ENCODE peak calls at places on chromosomes 11 and 22, in four cellular contexts. D, J, K and T are unnamed samples.

GRCh38 chr11:40787243-40787642 is 672.2 kb downstream of the LRRC4C start:
- DNase-seq in K (no peak), D (no peak), J (no peak), T (no peak)

GRCh38 chr11:126378763-126379162 is 23.3 kb downstream of the ST3GAL4 start:
- DNase-seq in D (no peak), K (no peak), J (no peak), T (no peak)

GRCh38 chr22:41933411-41934177 is 7.0 kb upstream of the TNFRSF13C start:
- DNase-seq in D (no peak), J (no peak), K (no peak), T (no peak)

GRCh38 chr11:68327586-68328370 is 15.4 kb downstream of the LRP5 start:
- DNase-seq in K (no peak), D (no peak), J (no peak), T (no peak)

GRCh38 chr11:45025716-45026492 is 75.2 kb upstream of the TP53I11 start:
- DNase-seq in J (no peak), D (no peak), K (peak), T (peak)

GRCh38 chr11:116731097-116731761 is 41.6 kb downstream of the BUD13 start:
- DNase-seq in K (peak), D (no peak), J (no peak), T (peak)

GRCh38 chr11:12212181-12212820 is 101.9 kb downstream of the MICAL2 start:
- DNase-seq in J (no peak), D (no peak), K (no peak), T (no peak)

GRCh38 chr11:126816655-126817054 is 183.9 kb downstream of the KIRREL3 start:
- DNase-seq in D (no peak), K (no peak), J (no peak), T (no peak)

GRCh38 chr11:55895216-55895615 is 12.1 kb downstream of the TRIM51 start:
- DNase-seq in D (no peak), K (no peak), J (no peak), T (no peak)

GRCh38 chr11:78916759-78917158 is 342.1 kb upstream of the NARS2 start:
- DNase-seq in D (no peak), J (no peak), K (no peak), T (no peak)

GRCh38 chr11:12150831-12151382 is 40.5 kb downstream of the MICAL2 start:
- DNase-seq in K (no peak), J (no peak), D (no peak), T (no peak)

GRCh38 chr11:15446929-15447328 is 332.2 kb downstream of the INSC start:
- DNase-seq in D (no peak), K (no peak), J (no peak), T (no peak)

GRCh38 chr11:35978173-35978572 is 34.3 kb downstream of the LDLRAD3 start:
- DNase-seq in K (no peak), D (no peak), J (no peak), T (no peak)

GRCh38 chr22:48432721-48433518 is 1394.8 kb downstream of the BRD1 start:
- DNase-seq in J (no peak), D (no peak), K (no peak), T (no peak)

GRCh38 chr11:71266114-71266833 is 13.9 kb upstream of the SHANK2 start:
- DNase-seq in K (no peak), J (no peak), D (no peak), T (no peak)

GRCh38 chr22:43228330-43228729 is 41.4 kb upstream of the TTLL12 start:
- DNase-seq in K (no peak), D (no peak), J (peak), T (no peak)

GRCh38 chr22:46865052-46865434 is 102.6 kb downstream of the TBC1D22A start:
- DNase-seq in D (no peak), J (no peak), K (no peak), T (no peak)

GRCh38 chr11:75946531-75947530 is 131.8 kb downstream of the UVRAG start:
- DNase-seq in K (peak), J (no peak), D (no peak), T (no peak)

GRCh38 chr22:23283591-23284503 is 103.5 kb downstream of the BCR start:
- DNase-seq in K (no peak), J (no peak), D (no peak), T (no peak)

GRCh38 chr22:23182289-23183106 is 2.2 kb downstream of the BCR start:
- DNase-seq in D (peak), K (peak), J (no peak), T (no peak)

GRCh38 chr22:43862074-43862881 is at the start of gene SULT4A1:
- DNase-seq in K (no peak), D (no peak), J (no peak), T (no peak)

GRCh38 chr22:28799125-28799833 is 1.1 kb downstream of the XBP1 start:
- DNase-seq in K (peak), D (peak), J (peak), T (peak)

GRCh38 chr11:44016546-44017442 is 31.0 kb upstream of the ACCSL start:
- DNase-seq in D (no peak), J (no peak), K (no peak), T (no peak)

GRCh38 chr11:11403763-11404725 is 51.0 kb upstream of the CSNK2A3 start:
- DNase-seq in J (no peak), K (peak), D (no peak), T (no peak)

GRCh38 chr11:27444801-27445215 is 27.8 kb downstream of the LGR4 start:
- DNase-seq in D (no peak), J (no peak), K (no peak), T (no peak)

GRCh38 chr11:38460901-38461300 is 1862.9 kb upstream of the RAG2 start:
- DNase-seq in K (no peak), D (peak), J (no peak), T (no peak)

GRCh38 chr11:43904737-43905515 is 24.3 kb downstream of the ALKBH3 start:
- DNase-seq in J (no peak), D (peak), K (no peak), T (no peak)

GRCh38 chr11:65952052-65952521 is 6.8 kb downstream of the TSGA10IP start:
- DNase-seq in K (no peak), D (no peak), J (no peak), T (no peak)

GRCh38 chr11:130531061-130531460 is 82.6 kb downstream of the ADAMTS15 start:
- DNase-seq in K (no peak), J (no peak), D (no peak), T (no peak)

DNA sequence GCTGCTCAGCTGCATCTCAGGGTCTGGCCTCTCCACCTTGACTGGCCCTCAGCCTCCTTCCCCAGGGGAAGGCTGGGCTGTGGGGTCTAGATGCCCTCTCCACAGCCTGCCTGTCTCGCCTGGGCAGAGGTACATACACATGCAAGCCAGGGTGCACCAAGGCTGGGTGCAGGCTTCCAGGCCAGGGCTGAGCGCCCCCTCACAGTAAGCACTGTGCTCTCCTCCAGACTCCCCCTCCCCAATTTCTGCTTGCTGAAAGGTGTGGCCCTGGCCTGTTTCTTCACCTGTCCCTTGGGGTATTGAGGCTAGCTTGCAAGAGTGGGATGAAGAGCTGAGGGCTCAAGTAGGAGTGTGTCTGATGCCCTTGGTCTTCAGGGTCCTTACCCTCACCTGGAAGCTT is 22.5 kb downstream of the RELT start:
- DNase-seq in D (no peak), J (no peak), K (no peak), T (no peak)
- H3K27ac ChIP-seq in D (no peak), J (no peak), K (peak), T (no peak)

DNA sequence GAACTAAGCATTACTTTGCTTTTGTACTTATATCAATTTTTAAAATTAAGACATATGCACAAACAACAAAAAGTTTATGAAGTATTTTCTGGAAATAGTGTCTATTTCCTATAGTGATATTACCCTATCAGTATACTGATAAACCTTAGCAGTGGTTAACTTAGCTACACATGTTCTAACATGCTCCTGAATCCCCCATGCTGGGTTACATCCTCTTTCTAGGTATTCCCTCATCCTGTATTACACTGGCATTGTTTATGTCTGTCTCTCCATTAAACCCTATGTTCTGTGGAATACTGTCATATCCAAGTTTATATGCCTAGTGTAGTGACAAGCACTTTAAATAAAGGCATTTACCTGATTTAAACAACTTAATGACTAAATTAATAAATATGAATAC is 1.8 kb upstream of the FAR1 start:
- DNase-seq in D (no peak), J (no peak), K (no peak), T (no peak)
- H3K27ac ChIP-seq in D (peak), J (no peak), K (no peak), T (no peak)

GRCh38 chr22:17158176-17158567 is 905 bp downstream of the HDHD5 start:
- DNase-seq in D (no peak), K (no peak), J (no peak), T (no peak)
- H3K27ac ChIP-seq in D (peak), K (peak), J (peak), T (peak)

GRCh38 chr22:37842015-37842793 is 1.9 kb downstream of the ANKRD54 start:
- DNase-seq in D (no peak), K (no peak), J (no peak), T (no peak)
- H3K27ac ChIP-seq in D (no peak), K (no peak), J (no peak), T (no peak)

GRCh38 chr11:46122955-46123354 is 1.7 kb upstream of the PHF21A start:
- DNase-seq in D (no peak), K (no peak), J (no peak), T (no peak)
- H3K27ac ChIP-seq in D (no peak), K (no peak), J (peak), T (peak)

GRCh38 chr11:8839306-8839956 is 71.6 kb upstream of the AKIP1 start:
- DNase-seq in K (no peak), D (no peak), J (no peak), T (no peak)

GRCh38 chr11:8839957-8840945 is 70.7 kb upstream of the AKIP1 start:
- DNase-seq in J (no peak), K (no peak), D (no peak), T (no peak)

GRCh38 chr11:8838248-8838647 is 72.7 kb upstream of the AKIP1 start:
- DNase-seq in J (no peak), D (no peak), K (no peak), T (no peak)

GRCh38 chr11:8841899-8842298 is 69.1 kb upstream of the AKIP1 start:
- DNase-seq in D (no peak), K (no peak), J (no peak), T (no peak)
- H3K27ac ChIP-seq in D (no peak), K (no peak), J (no peak), T (no peak)

DNA sequence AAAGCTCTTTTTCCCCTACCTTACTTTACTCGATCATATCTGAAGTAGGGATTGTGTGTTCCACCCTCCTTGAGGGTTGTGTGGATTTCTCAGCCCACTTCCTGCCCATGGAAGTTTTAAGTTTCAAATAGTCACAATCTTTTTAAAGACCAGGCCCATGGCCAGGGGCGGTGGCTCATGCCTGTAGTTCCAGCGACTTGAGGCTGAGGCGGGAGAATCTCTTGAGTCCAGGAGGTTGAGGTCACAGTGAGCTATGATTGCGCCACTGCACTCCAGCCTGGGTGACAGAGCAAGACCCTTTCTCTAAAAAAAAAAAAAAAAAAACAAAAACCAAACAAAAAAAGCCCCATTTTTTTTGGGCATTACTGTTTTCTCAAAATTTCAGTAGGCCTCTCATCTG is 36.3 kb upstream of the LRRC10B start:
- DNase-seq in J (no peak), K (peak), D (no peak), T (peak)
- H3K27ac ChIP-seq in J (no peak), K (peak), D (no peak), T (peak)

GRCh38 chr22:37189011-37189466 is 992 bp upstream of the C1QTNF6 start:
- DNase-seq in D (peak), J (no peak), K (no peak), T (no peak)
- H3K27ac ChIP-seq in D (peak), J (peak), K (peak), T (peak)